ENCODE peak calls at places on chromosomes 3 and 15, in ten cellular contexts. I, A, L, W, G, K, F, R, Y and B are unnamed samples.

GRCh38 chr3:47874913-47875312 is 72.0 kb downstream of the DHX30 start:
- DNase-seq in L (no peak), A (no peak), I (no peak), W (no peak), Y (no peak), G (peak), F (no peak), R (no peak), K (no peak), B (no peak)

GRCh38 chr3:47016934-47017435 is 37.5 kb downstream of the NBEAL2 start:
- DNase-seq in I (no peak), L (peak), W (no peak), A (peak), Y (no peak), G (peak), F (no peak), K (peak), R (no peak), B (no peak)

GRCh38 chr15:53837263-53837662 is 77.8 kb upstream of the WDR72 start:
- DNase-seq in A (no peak), K (no peak), L (no peak), I (peak), W (no peak), Y (no peak), F (no peak), R (no peak), G (no peak), B (no peak)

GRCh38 chr15:44545934-44546802 is 9.2 kb downstream of the EIF3J start:
- DNase-seq in L (peak), Y (no peak), F (no peak), W (peak), K (peak), A (peak), G (peak), R (no peak), I (peak), B (no peak)

GRCh38 chr3:127639173-127640030 is 10.4 kb downstream of the PODXL2 start:
- DNase-seq in G (peak), K (no peak), R (no peak), A (peak), L (peak), W (no peak), I (no peak), F (no peak), Y (no peak), B (no peak)

GRCh38 chr3:66454464-66454859 is 46.4 kb downstream of the LRIG1 start:
- DNase-seq in G (no peak), I (no peak), L (no peak), F (no peak), W (no peak), K (no peak), A (no peak), R (no peak), Y (no peak), B (no peak)

GRCh38 chr3:197749601-197750395 is at the start of gene FYTTD1:
- DNase-seq in G (peak), Y (peak), K (peak), W (peak), I (peak), A (peak), R (peak), L (peak), F (peak), B (peak)

GRCh38 chr3:12507871-12508281 is 23.6 kb downstream of the TSEN2 start:
- DNase-seq in K (no peak), L (peak), Y (no peak), A (peak), G (peak), W (peak), I (peak), R (peak), F (no peak), B (no peak)

GRCh38 chr3:124993462-124993861 is 58.9 kb upstream of the MUC13 start:
- DNase-seq in R (no peak), W (no peak), F (no peak), Y (no peak), L (peak), A (no peak), K (no peak), I (no peak), G (no peak), B (no peak)

GRCh38 chr15:28123408-28124023 is 24.4 kb upstream of the OCA2 start:
- DNase-seq in F (no peak), L (peak), K (peak), Y (peak), I (peak), G (peak), A (peak), R (no peak), W (peak), B (no peak)

GRCh38 chr15:92166751-92167412 is 226.8 kb upstream of the ST8SIA2 start:
- DNase-seq in G (no peak), W (peak), L (no peak), A (no peak), I (peak), R (no peak), Y (no peak), K (no peak), F (no peak), B (no peak)

GRCh38 chr3:141279074-141279945 is 47.7 kb downstream of the PXYLP1 start:
- DNase-seq in W (peak), L (no peak), Y (peak), G (peak), R (no peak), A (no peak), I (no peak), K (peak), F (no peak), B (no peak)

GRCh38 chr15:80177151-80177550 is 24.4 kb downstream of the FAH start:
- DNase-seq in F (no peak), I (no peak), R (no peak), L (peak), G (no peak), K (no peak), W (no peak), Y (no peak), A (no peak), B (no peak)

GRCh38 chr3:10081871-10082270 is 26.2 kb downstream of the FANCD2OS start:
- DNase-seq in Y (no peak), I (no peak), A (no peak), K (no peak), L (no peak), G (no peak), F (no peak), W (no peak), R (no peak), B (no peak)

GRCh38 chr3:188558343-188559068 is 404.5 kb downstream of the LPP start:
- DNase-seq in Y (no peak), I (no peak), L (peak), A (no peak), R (no peak), K (no peak), G (peak), W (no peak), F (no peak), B (no peak)

GRCh38 chr15:92377083-92377789 is 16.4 kb upstream of the ST8SIA2 start:
- DNase-seq in Y (no peak), A (peak), R (no peak), K (no peak), L (peak), W (no peak), I (peak), G (no peak), F (no peak), B (no peak)

GRCh38 chr3:30523366-30523765 is 83.0 kb upstream of the TGFBR2 start:
- DNase-seq in A (no peak), F (no peak), I (no peak), L (no peak), W (no peak), G (no peak), R (no peak), Y (no peak), K (no peak), B (no peak)

GRCh38 chr3:7166460-7166859 is 305.5 kb downstream of the GRM7 start:
- DNase-seq in Y (no peak), K (no peak), A (no peak), F (no peak), R (no peak), I (peak), G (no peak), L (no peak), W (peak), B (no peak)

GRCh38 chr15:76986743-76987142 is 8.2 kb upstream of the PSTPIP1 start:
- DNase-seq in F (no peak), A (no peak), Y (no peak), I (no peak), W (no peak), K (no peak), R (no peak), G (no peak), L (no peak), B (no peak)

GRCh38 chr3:129597792-129598381 is 8.6 kb downstream of the PLXND1 start:
- DNase-seq in L (peak), K (no peak), Y (no peak), A (peak), G (peak), I (peak), R (no peak), F (no peak), W (no peak), B (no peak)

GRCh38 chr3:160451602-160452001 is 2.0 kb upstream of the TRIM59 start:
- DNase-seq in F (no peak), K (no peak), G (no peak), R (no peak), I (no peak), W (no peak), A (peak), L (peak), Y (no peak), B (no peak)

GRCh38 chr3:111695584-111696213 is 100.6 kb upstream of the ZBED2 start:
- DNase-seq in R (no peak), Y (peak), F (no peak), K (no peak), G (peak), I (no peak), A (peak), L (peak), W (no peak), B (no peak)

GRCh38 chr3:25870452-25870851 is 80.6 kb downstream of the OXSM start:
- DNase-seq in F (no peak), I (no peak), W (no peak), R (no peak), Y (no peak), L (peak), K (no peak), G (peak), A (no peak), B (no peak)

GRCh38 chr3:48928679-48929078 is 10.0 kb downstream of the ARIH2 start:
- DNase-seq in Y (no peak), W (no peak), K (no peak), A (no peak), R (no peak), G (peak), L (no peak), I (no peak), F (no peak), B (no peak)

GRCh38 chr15:68691667-68692066 is 112.9 kb downstream of the CORO2B start:
- DNase-seq in G (no peak), F (no peak), K (no peak), W (peak), Y (no peak), I (peak), L (no peak), A (no peak), R (no peak), B (no peak)

GRCh38 chr3:20669184-20669583 is 483.2 kb upstream of the SGO1 start:
- DNase-seq in W (no peak), R (no peak), Y (no peak), F (no peak), I (no peak), A (no peak), G (no peak), K (no peak), L (peak), B (no peak)

GRCh38 chr3:115831864-115832263 is 208.6 kb downstream of the GAP43 start:
- DNase-seq in W (no peak), L (no peak), Y (no peak), R (no peak), G (no peak), K (no peak), A (no peak), I (no peak), F (no peak), B (no peak)

GRCh38 chr15:22968356-22968755 is 11.8 kb downstream of the CYFIP1 start:
- DNase-seq in I (no peak), W (no peak), F (no peak), L (peak), A (peak), G (peak), R (no peak), Y (peak), K (no peak), B (no peak)

GRCh38 chr3:12194209-12194608 is 35.5 kb upstream of the TIMP4 start:
- DNase-seq in R (no peak), W (no peak), K (no peak), L (peak), I (no peak), G (peak), A (peak), F (no peak), Y (no peak), B (no peak)

GRCh38 chr15:27730878-27731277 is 368.2 kb downstream of the OCA2 start:
- DNase-seq in G (peak), A (no peak), L (peak), R (no peak), I (no peak), Y (no peak), F (no peak), K (no peak), W (no peak), B (no peak)

GRCh38 chr15:91867581-91868026 is 14.1 kb downstream of the SLCO3A1 start:
- DNase-seq in K (no peak), Y (peak), R (peak), G (peak), W (peak), I (peak), F (no peak), A (peak), L (peak), B (no peak)

GRCh38 chr15:100032358-100033080 is 299.3 kb upstream of the LYSMD4 start:
- DNase-seq in R (no peak), Y (no peak), K (no peak), F (no peak), I (no peak), L (no peak), W (no peak), G (peak), A (no peak), B (no peak)

GRCh38 chr3:13272831-13273603 is 147.1 kb downstream of the NUP210 start:
- DNase-seq in Y (no peak), L (no peak), G (no peak), I (no peak), R (no peak), A (no peak), F (no peak), K (no peak), W (no peak), B (no peak)

GRCh38 chr3:169458323-169458722 is 205.2 kb downstream of the MECOM start:
- DNase-seq in R (no peak), I (peak), K (no peak), G (no peak), Y (no peak), W (no peak), F (no peak), L (no peak), A (no peak), B (no peak)

GRCh38 chr3:119600732-119601131 is 3.0 kb downstream of the PLA1A start:
- DNase-seq in F (no peak), I (peak), Y (no peak), W (peak), A (no peak), R (no peak), K (peak), G (no peak), L (no peak), B (no peak)
- TF ChIP-seq CTCF in F (no peak), I (peak), Y (no peak), W (peak), A (peak), R (no peak), K (peak), G (peak), L (peak), B (peak)

GRCh38 chr3:195224980-195225580 is 45.9 kb downstream of the XXYLT1 start:
- DNase-seq in W (no peak), G (no peak), R (peak), L (no peak), K (no peak), F (no peak), Y (no peak), I (no peak), A (no peak), B (peak)

GRCh38 chr3:195224156-195224979 is 46.6 kb downstream of the XXYLT1 start:
- DNase-seq in F (no peak), R (peak), Y (no peak), A (no peak), W (no peak), I (no peak), L (no peak), G (no peak), K (no peak), B (peak)

GRCh38 chr3:195227871-195228270 is 43.1 kb downstream of the XXYLT1 start:
- DNase-seq in F (no peak), I (no peak), L (no peak), G (no peak), K (no peak), Y (no peak), W (no peak), R (peak), A (no peak), B (no peak)

GRCh38 chr3:195226445-195226844 is 44.5 kb downstream of the XXYLT1 start:
- DNase-seq in F (no peak), G (no peak), L (no peak), A (no peak), Y (no peak), K (no peak), R (no peak), W (no peak), I (no peak), B (peak)

DNA sequence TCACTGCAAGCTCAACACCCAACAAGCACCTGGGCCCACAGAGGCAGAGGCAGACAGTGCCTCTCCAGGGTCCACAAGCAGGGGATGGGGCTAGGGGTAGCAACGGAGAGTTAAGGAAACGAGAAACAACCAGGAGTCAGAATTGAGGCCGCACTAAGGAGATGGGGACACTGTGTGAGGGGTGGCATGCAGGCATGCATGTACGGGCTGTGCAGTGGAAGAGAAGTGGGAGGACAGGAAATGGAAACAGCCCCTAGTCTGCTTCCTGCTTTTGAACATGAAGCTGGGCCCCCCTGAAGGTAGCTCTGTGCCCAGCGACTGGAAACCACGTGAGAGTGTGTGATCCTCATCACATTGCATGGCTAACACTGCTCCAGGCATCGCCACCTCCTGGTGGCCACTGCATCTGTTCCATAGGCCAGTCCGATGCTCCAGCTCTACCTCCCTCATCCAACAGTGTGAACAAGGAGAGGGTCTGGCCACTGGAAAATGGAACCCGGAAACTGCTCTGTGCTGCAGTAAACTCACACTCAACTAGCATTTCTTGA is 44.0 kb downstream of the XXYLT1 start:
- DNase-seq in A (no peak), F (no peak), G (peak), K (no peak), Y (no peak), I (peak), R (peak), L (no peak), W (no peak), B (peak)
- TF ChIP-seq CTCF in A (peak), F (no peak), G (peak), K (no peak), Y (no peak), I (peak), R (no peak), L (peak), W (peak), B (peak)

DNA sequence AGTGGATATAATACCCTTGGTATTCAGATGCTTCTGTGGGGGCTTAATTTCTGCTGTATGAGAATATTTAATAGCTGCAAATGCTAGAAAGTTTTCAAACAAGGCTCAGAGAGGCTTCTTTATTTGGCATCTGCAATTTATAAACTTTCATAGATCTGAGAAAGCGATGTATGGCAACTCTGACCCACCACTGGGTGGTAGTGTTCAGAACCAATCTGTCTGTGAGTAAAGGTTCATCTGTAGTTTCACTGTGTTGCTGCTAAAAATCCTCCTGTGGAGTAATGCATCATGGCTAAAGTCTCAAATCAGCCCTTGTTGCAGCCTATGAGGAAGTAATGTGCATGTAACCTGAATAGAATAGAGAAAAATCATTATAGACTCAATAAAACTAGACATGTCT is 47.4 kb downstream of the CLSTN2 start:
- DNase-seq in W (peak), F (no peak), A (no peak), K (no peak), G (no peak), I (no peak), Y (no peak), L (no peak), R (no peak), B (no peak)
- TF ChIP-seq CTCF in W (no peak), F (no peak), A (peak), K (no peak), G (no peak), I (peak), Y (no peak), L (no peak), R (no peak), B (peak)

GRCh38 chr15:60809375-60809774 is 330.4 kb upstream of the ICE2 start:
- DNase-seq in K (no peak), W (no peak), I (no peak), R (no peak), Y (no peak), L (no peak), A (no peak), G (no peak), F (no peak), B (no peak)
- TF ChIP-seq CTCF in K (no peak), W (no peak), I (no peak), R (no peak), Y (no peak), L (no peak), A (no peak), G (no peak), F (no peak), B (no peak)

DNA sequence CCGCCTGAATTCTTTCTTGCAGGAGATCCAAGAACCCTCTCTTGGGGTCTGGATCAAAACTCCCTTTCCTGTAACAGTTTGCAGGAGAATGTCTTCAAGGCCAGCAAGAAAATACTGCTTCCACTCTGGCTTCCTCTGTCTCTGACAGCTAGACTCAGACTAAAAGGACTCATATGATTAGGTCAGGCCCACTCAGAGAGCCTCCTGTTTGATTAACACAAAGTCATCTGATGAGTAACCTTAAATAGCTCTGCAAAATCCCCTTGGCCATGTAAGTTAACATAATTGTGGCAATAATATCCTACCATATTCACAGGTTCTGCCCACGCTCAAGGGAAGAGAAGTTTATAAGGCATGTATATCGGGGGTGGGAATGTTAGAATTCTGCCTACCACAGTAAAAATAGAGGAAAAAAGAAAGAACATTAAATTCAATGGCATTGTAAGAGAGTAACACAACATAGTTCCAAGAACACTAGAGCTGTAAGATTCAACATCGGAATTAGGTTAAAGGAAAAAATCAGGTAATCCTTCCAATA is 20.6 kb upstream of the HHATL start:
- DNase-seq in I (no peak), A (no peak), G (peak), K (no peak), Y (no peak), F (no peak), R (no peak), L (no peak), W (no peak), B (no peak)
- TF ChIP-seq CTCF in I (no peak), A (no peak), G (no peak), K (no peak), Y (no peak), F (no peak), R (no peak), L (no peak), W (no peak), B (no peak)

GRCh38 chr3:56844536-56844935 is 42.8 kb upstream of the ARHGEF3 start:
- DNase-seq in R (no peak), K (no peak), Y (no peak), W (no peak), F (no peak), A (no peak), G (no peak), L (no peak), I (no peak), B (no peak)
- TF ChIP-seq CTCF in R (no peak), K (no peak), Y (no peak), W (no peak), F (no peak), A (no peak), G (no peak), L (no peak), I (no peak), B (no peak)